ENCODE peak calls at places on chromosomes 1 and 21, in ten cellular contexts. Q, S, L, N, X, M, J, O, Z and C are unnamed samples.

GRCh38 chr1:61782771-61783170 is 40.5 kb downstream of the PATJ start:
- DNase-seq in J (no peak), N (no peak), M (no peak), X (no peak), Z (no peak), Q (no peak), L (no peak), S (no peak), O (no peak), C (no peak)

GRCh38 chr1:84164156-84164555 is 20.1 kb downstream of the PRKACB start:
- DNase-seq in J (no peak), Q (no peak), Z (no peak), X (no peak), O (no peak), S (no peak), M (no peak), N (no peak), L (peak), C (no peak)

GRCh38 chr1:230822092-230822581 is 46.2 kb downstream of the C1orf198 start:
- DNase-seq in X (no peak), L (peak), O (peak), Q (no peak), J (no peak), N (no peak), M (peak), S (no peak), Z (no peak), C (peak)

GRCh38 chr1:181587870-181588438 is 104.6 kb downstream of the CACNA1E start:
- DNase-seq in Q (no peak), M (no peak), S (no peak), X (no peak), N (peak), O (no peak), L (no peak), J (no peak), Z (no peak), C (no peak)

GRCh38 chr1:117573386-117574040 is 32.3 kb upstream of the TENT5C start:
- DNase-seq in J (no peak), O (no peak), S (no peak), N (no peak), L (peak), X (no peak), Q (no peak), Z (no peak), M (no peak), C (no peak)

GRCh38 chr1:197320991-197321531 is 53.0 kb downstream of the CRB1 start:
- DNase-seq in N (no peak), M (peak), J (no peak), S (no peak), L (peak), X (peak), Q (peak), Z (no peak), O (no peak), C (no peak)

GRCh38 chr1:118339431-118340146 is 154.6 kb upstream of the SPAG17 start:
- DNase-seq in N (no peak), L (no peak), X (no peak), J (no peak), S (no peak), Z (no peak), M (no peak), O (no peak), Q (peak), C (no peak)

GRCh38 chr1:230355128-230355527 is 71.0 kb downstream of the PGBD5 start:
- DNase-seq in S (no peak), Q (no peak), J (no peak), L (no peak), Z (no peak), O (no peak), N (no peak), X (no peak), M (no peak), C (no peak)

GRCh38 chr1:205395616-205396015 is 26.2 kb downstream of the LEMD1 start:
- DNase-seq in Q (no peak), M (no peak), O (no peak), J (no peak), S (no peak), Z (no peak), X (no peak), N (no peak), L (no peak), C (no peak)

GRCh38 chr21:38660333-38661295 is 145.1 kb upstream of the ETS2 start:
- DNase-seq in J (no peak), N (peak), L (no peak), Z (no peak), X (no peak), Q (no peak), M (peak), S (peak), O (peak), C (no peak)